ENCODE peak calls at places on chromosomes 4 and X, in five cellular contexts. One of them, this sample, is unnamed.

GRCh38 chr4:3771167-3771809 is 5.1 kb downstream of the ADRA2C start:
- DNase-seq in GM13977: no peak
- DNase-seq in neural crest cell: no peak
- DNase-seq in astrocyte of the spinal cord: no peak
- DNase-seq in activated CD8-positive, alpha-beta T cell treated with anti-CD3 and anti-CD28 coated beads for 36 hours: no peak
- DNase-seq in this sample: no peak

GRCh38 chrX:41922125-41922521 is 1.2 kb downstream of the CASK start:
- DNase-seq in activated CD8-positive, alpha-beta T cell treated with anti-CD3 and anti-CD28 coated beads for 36 hours: peak; percentile 70
- DNase-seq in neural crest cell: no peak
- DNase-seq in GM13977: no peak
- DNase-seq in astrocyte of the spinal cord: peak; percentile 16
- DNase-seq in this sample: no peak

GRCh38 chrX:76428243-76429130 is 977 bp downstream of the MAGEE1 start:
- DNase-seq in astrocyte of the spinal cord: no peak
- DNase-seq in GM13977: no peak
- DNase-seq in activated CD8-positive, alpha-beta T cell treated with anti-CD3 and anti-CD28 coated beads for 36 hours: peak; percentile 56
- DNase-seq in neural crest cell: no peak
- DNase-seq in this sample: peak; percentile 25

GRCh38 chr4:98661356-98662054 is 3.1 kb upstream of the TSPAN5 start:
- DNase-seq in neural crest cell: no peak
- DNase-seq in astrocyte of the spinal cord: no peak
- DNase-seq in activated CD8-positive, alpha-beta T cell treated with anti-CD3 and anti-CD28 coated beads for 36 hours: no peak
- DNase-seq in GM13977: no peak
- DNase-seq in this sample: no peak

GRCh38 chrX:10176121-10177003 is 19.6 kb downstream of the CLCN4 start:
- DNase-seq in neural crest cell: no peak
- DNase-seq in astrocyte of the spinal cord: no peak
- DNase-seq in GM13977: no peak
- DNase-seq in activated CD8-positive, alpha-beta T cell treated with anti-CD3 and anti-CD28 coated beads for 36 hours: no peak
- DNase-seq in this sample: no peak

GRCh38 chr4:40199999-40200880 is 3.4 kb downstream of the RHOH start:
- DNase-seq in neural crest cell: no peak
- DNase-seq in activated CD8-positive, alpha-beta T cell treated with anti-CD3 and anti-CD28 coated beads for 36 hours: peak; percentile 94
- DNase-seq in GM13977: peak; percentile 39
- DNase-seq in astrocyte of the spinal cord: peak; percentile 55
- DNase-seq in this sample: peak; percentile 40

GRCh38 chr4:153232768-153233167 is 28.5 kb downstream of the TRIM2 start:
- DNase-seq in GM13977: no peak
- DNase-seq in neural crest cell: no peak
- DNase-seq in astrocyte of the spinal cord: no peak
- DNase-seq in activated CD8-positive, alpha-beta T cell treated with anti-CD3 and anti-CD28 coated beads for 36 hours: no peak
- DNase-seq in this sample: no peak

GRCh38 chr4:101291198-101291597 is 56.1 kb downstream of the PPP3CA start:
- DNase-seq in astrocyte of the spinal cord: no peak
- DNase-seq in neural crest cell: no peak
- DNase-seq in GM13977: no peak
- DNase-seq in activated CD8-positive, alpha-beta T cell treated with anti-CD3 and anti-CD28 coated beads for 36 hours: no peak
- DNase-seq in this sample: no peak

GRCh38 chr4:56764775-56765174 is 56.7 kb downstream of the SPINK2 start:
- DNase-seq in astrocyte of the spinal cord: peak; percentile 56
- DNase-seq in neural crest cell: no peak
- DNase-seq in activated CD8-positive, alpha-beta T cell treated with anti-CD3 and anti-CD28 coated beads for 36 hours: no peak
- DNase-seq in GM13977: no peak
- DNase-seq in this sample: no peak

GRCh38 chr4:186840771-186841301 is 117.2 kb upstream of the FAT1 start:
- DNase-seq in astrocyte of the spinal cord: no peak
- DNase-seq in activated CD8-positive, alpha-beta T cell treated with anti-CD3 and anti-CD28 coated beads for 36 hours: no peak
- DNase-seq in neural crest cell: no peak
- DNase-seq in GM13977: no peak
- DNase-seq in this sample: no peak

GRCh38 chr4:145735330-145735638 is 55.3 kb downstream of the C4orf51 start:
- DNase-seq in activated CD8-positive, alpha-beta T cell treated with anti-CD3 and anti-CD28 coated beads for 36 hours: no peak
- DNase-seq in neural crest cell: no peak
- DNase-seq in GM13977: no peak
- DNase-seq in astrocyte of the spinal cord: peak; percentile 93
- DNase-seq in this sample: no peak

GRCh38 chrX:104195489-104196084 is 29.3 kb downstream of the FAM199X start:
- DNase-seq in activated CD8-positive, alpha-beta T cell treated with anti-CD3 and anti-CD28 coated beads for 36 hours: peak; percentile 2
- DNase-seq in astrocyte of the spinal cord: peak; percentile 34
- DNase-seq in GM13977: peak; percentile 40
- DNase-seq in neural crest cell: no peak
- DNase-seq in this sample: peak; percentile 34

GRCh38 chr4:167873536-167873935 is 218.8 kb upstream of the ANXA10 start:
- DNase-seq in activated CD8-positive, alpha-beta T cell treated with anti-CD3 and anti-CD28 coated beads for 36 hours: no peak
- DNase-seq in astrocyte of the spinal cord: no peak
- DNase-seq in neural crest cell: no peak
- DNase-seq in GM13977: no peak
- DNase-seq in this sample: no peak

GRCh38 chrX:11414091-11414490 is 120.9 kb downstream of the AMELX start:
- DNase-seq in GM13977: no peak
- DNase-seq in activated CD8-positive, alpha-beta T cell treated with anti-CD3 and anti-CD28 coated beads for 36 hours: no peak
- DNase-seq in neural crest cell: no peak
- DNase-seq in astrocyte of the spinal cord: no peak
- DNase-seq in this sample: no peak

GRCh38 chr4:163332526-163333405 is at the start of gene NPY1R:
- DNase-seq in activated CD8-positive, alpha-beta T cell treated with anti-CD3 and anti-CD28 coated beads for 36 hours: peak; percentile 55
- DNase-seq in neural crest cell: peak; percentile 68
- DNase-seq in GM13977: peak; percentile 71
- DNase-seq in astrocyte of the spinal cord: peak; percentile 83
- DNase-seq in this sample: peak; percentile 65

GRCh38 chr4:5908836-5909235 is 15.9 kb upstream of the CRMP1 start:
- DNase-seq in neural crest cell: no peak
- DNase-seq in activated CD8-positive, alpha-beta T cell treated with anti-CD3 and anti-CD28 coated beads for 36 hours: no peak
- DNase-seq in GM13977: no peak
- DNase-seq in astrocyte of the spinal cord: no peak
- DNase-seq in this sample: no peak

GRCh38 chr4:122542411-122543236 is 78.2 kb downstream of the IL21 start:
- DNase-seq in GM13977: peak; percentile 39
- DNase-seq in astrocyte of the spinal cord: peak; percentile 54
- DNase-seq in neural crest cell: no peak
- DNase-seq in activated CD8-positive, alpha-beta T cell treated with anti-CD3 and anti-CD28 coated beads for 36 hours: no peak
- DNase-seq in this sample: peak; percentile 47

GRCh38 chr4:57023104-57023503 is 44.4 kb downstream of the POLR2B start:
- DNase-seq in GM13977: no peak
- DNase-seq in activated CD8-positive, alpha-beta T cell treated with anti-CD3 and anti-CD28 coated beads for 36 hours: no peak
- DNase-seq in astrocyte of the spinal cord: peak; percentile 89
- DNase-seq in neural crest cell: no peak
- DNase-seq in this sample: no peak

GRCh38 chr4:42277291-42277690 is 120.0 kb upstream of the SHISA3 start:
- DNase-seq in activated CD8-positive, alpha-beta T cell treated with anti-CD3 and anti-CD28 coated beads for 36 hours: no peak
- DNase-seq in astrocyte of the spinal cord: no peak
- DNase-seq in neural crest cell: no peak
- DNase-seq in GM13977: no peak
- DNase-seq in this sample: no peak

GRCh38 chr4:150218447-150218846 is 140.2 kb downstream of the DCLK2 start:
- DNase-seq in activated CD8-positive, alpha-beta T cell treated with anti-CD3 and anti-CD28 coated beads for 36 hours: no peak
- DNase-seq in GM13977: no peak
- DNase-seq in neural crest cell: no peak
- DNase-seq in astrocyte of the spinal cord: no peak
- DNase-seq in this sample: no peak
- TF ChIP-seq CTCF in activated CD8-positive, alpha-beta T cell treated with anti-CD3 and anti-CD28 coated beads for 36 hours: no peak
- TF ChIP-seq CTCF in GM13977: no peak
- TF ChIP-seq CTCF in neural crest cell: no peak
- TF ChIP-seq CTCF in astrocyte of the spinal cord: no peak
- TF ChIP-seq CTCF in this sample: no peak

GRCh38 chrX:72296991-72297390 is 8.7 kb downstream of the CITED1 start:
- DNase-seq in GM13977: no peak
- DNase-seq in neural crest cell: no peak
- DNase-seq in astrocyte of the spinal cord: no peak
- DNase-seq in activated CD8-positive, alpha-beta T cell treated with anti-CD3 and anti-CD28 coated beads for 36 hours: no peak
- DNase-seq in this sample: no peak

GRCh38 chrX:72299891-72300630 is 5.7 kb downstream of the CITED1 start:
- DNase-seq in neural crest cell: no peak
- DNase-seq in GM13977: no peak
- DNase-seq in activated CD8-positive, alpha-beta T cell treated with anti-CD3 and anti-CD28 coated beads for 36 hours: no peak
- DNase-seq in astrocyte of the spinal cord: no peak
- DNase-seq in this sample: no peak

GRCh38 chrX:72295745-72296144 is 10.0 kb downstream of the CITED1 start:
- DNase-seq in activated CD8-positive, alpha-beta T cell treated with anti-CD3 and anti-CD28 coated beads for 36 hours: no peak
- DNase-seq in neural crest cell: no peak
- DNase-seq in GM13977: no peak
- DNase-seq in astrocyte of the spinal cord: no peak
- DNase-seq in this sample: no peak

GRCh38 chrX:72301781-72302180 is 3.9 kb downstream of the CITED1 start:
- DNase-seq in GM13977: no peak
- DNase-seq in astrocyte of the spinal cord: no peak
- DNase-seq in neural crest cell: no peak
- DNase-seq in activated CD8-positive, alpha-beta T cell treated with anti-CD3 and anti-CD28 coated beads for 36 hours: no peak
- DNase-seq in this sample: no peak

DNA sequence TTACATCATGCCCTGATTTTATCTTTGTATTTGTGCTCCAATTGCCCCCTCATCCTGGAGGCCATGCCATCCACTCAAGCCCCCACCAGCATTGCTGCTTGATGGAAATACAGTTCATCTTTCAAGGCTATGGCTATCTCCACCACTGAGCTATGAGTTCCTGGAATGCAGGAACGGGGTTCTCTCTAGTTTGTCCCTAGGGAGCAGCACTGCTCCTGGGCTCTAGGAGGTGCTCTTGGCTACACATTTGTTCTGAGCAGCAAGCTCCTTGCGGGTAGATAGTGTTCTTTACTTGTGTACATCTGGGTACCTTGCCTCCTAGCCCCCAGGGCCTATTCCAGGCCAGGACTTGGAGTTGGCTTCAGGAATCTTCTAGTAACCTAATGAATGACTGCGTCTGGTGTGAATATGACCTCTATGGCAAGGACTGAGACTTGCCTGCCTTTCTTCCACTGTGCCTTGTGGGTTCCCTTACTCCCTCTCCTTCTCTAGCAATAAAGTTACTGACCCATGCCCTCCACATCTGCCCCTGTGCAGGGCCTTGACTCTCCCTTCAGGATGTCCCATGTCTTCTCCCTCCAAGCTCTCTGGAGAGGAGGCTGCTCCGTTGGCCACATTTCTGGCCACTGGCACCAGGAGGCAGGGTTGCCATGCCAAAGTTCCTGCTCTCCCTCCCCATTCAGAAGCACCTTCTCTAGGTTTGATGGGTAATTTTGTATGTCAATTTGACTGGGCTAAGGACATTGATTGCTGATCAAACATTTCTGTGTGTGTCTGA is 7.6 kb downstream of the CITED1 start:
- DNase-seq in GM13977: no peak
- DNase-seq in neural crest cell: no peak
- DNase-seq in activated CD8-positive, alpha-beta T cell treated with anti-CD3 and anti-CD28 coated beads for 36 hours: peak; percentile 14
- DNase-seq in astrocyte of the spinal cord: no peak
- DNase-seq in this sample: peak; percentile 36
- TF ChIP-seq CTCF in GM13977: peak; percentile 59
- TF ChIP-seq CTCF in neural crest cell: peak; percentile 28
- TF ChIP-seq CTCF in activated CD8-positive, alpha-beta T cell treated with anti-CD3 and anti-CD28 coated beads for 36 hours: no peak
- TF ChIP-seq CTCF in astrocyte of the spinal cord: peak; percentile 40
- TF ChIP-seq CTCF in this sample: no peak

DNA sequence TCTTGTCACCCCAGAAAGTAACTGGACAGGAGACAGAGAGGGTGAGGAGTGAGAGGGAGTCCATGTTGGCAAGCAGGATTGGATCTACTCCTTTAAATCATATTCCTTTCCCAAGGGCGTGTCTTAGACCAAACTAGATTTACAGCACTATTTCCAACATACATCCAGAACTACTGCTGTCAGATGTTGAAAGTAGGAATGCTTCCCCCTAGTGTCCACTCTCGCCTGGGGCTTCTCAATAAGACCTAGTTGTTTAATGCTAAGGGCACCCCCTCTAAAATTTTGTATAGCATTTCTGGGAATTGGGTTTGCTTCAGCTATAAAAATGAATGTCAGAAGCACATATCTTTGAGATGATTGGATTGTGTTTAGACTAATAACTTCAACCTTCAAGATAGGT is 13.3 kb downstream of the OFD1 start:
- DNase-seq in activated CD8-positive, alpha-beta T cell treated with anti-CD3 and anti-CD28 coated beads for 36 hours: peak; percentile 53
- DNase-seq in GM13977: no peak
- DNase-seq in astrocyte of the spinal cord: peak; percentile 68
- DNase-seq in neural crest cell: no peak
- DNase-seq in this sample: no peak
- TF ChIP-seq CTCF in activated CD8-positive, alpha-beta T cell treated with anti-CD3 and anti-CD28 coated beads for 36 hours: no peak
- TF ChIP-seq CTCF in GM13977: peak; percentile 49
- TF ChIP-seq CTCF in astrocyte of the spinal cord: peak; percentile 67
- TF ChIP-seq CTCF in neural crest cell: peak; percentile 55
- TF ChIP-seq CTCF in this sample: no peak

GRCh38 chrX:16804923-16805464 is 18.7 kb downstream of the TXLNG start:
- DNase-seq in GM13977: no peak
- DNase-seq in neural crest cell: no peak
- DNase-seq in activated CD8-positive, alpha-beta T cell treated with anti-CD3 and anti-CD28 coated beads for 36 hours: no peak
- DNase-seq in astrocyte of the spinal cord: no peak
- DNase-seq in this sample: no peak

GRCh38 chrX:16807976-16808542 is 21.8 kb downstream of the TXLNG start:
- DNase-seq in GM13977: no peak
- DNase-seq in astrocyte of the spinal cord: peak; percentile 40
- DNase-seq in neural crest cell: no peak
- DNase-seq in activated CD8-positive, alpha-beta T cell treated with anti-CD3 and anti-CD28 coated beads for 36 hours: no peak
- DNase-seq in this sample: no peak

DNA sequence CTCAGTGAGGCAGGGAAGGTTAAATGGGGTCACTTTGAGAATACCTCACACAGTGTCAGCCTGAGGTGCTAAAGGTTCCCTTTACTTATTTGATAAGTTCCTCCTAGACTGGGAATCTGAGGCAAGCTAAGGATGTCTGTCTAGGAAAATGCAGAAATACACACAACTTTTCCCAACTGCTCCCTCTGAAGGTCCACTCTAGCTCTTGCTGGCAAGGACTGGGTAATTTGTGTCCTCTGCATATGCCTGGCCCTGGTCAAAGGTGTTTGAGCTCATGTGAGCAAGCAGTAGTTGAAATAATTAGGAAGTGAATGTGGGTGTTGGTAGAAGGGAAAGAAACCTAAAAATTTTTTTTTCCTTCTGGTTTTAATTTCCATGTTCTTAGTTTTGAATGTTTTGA is 21.3 kb downstream of the TXLNG start:
- DNase-seq in astrocyte of the spinal cord: peak; percentile 55
- DNase-seq in neural crest cell: no peak
- DNase-seq in GM13977: no peak
- DNase-seq in activated CD8-positive, alpha-beta T cell treated with anti-CD3 and anti-CD28 coated beads for 36 hours: no peak
- DNase-seq in this sample: no peak
- TF ChIP-seq CTCF in astrocyte of the spinal cord: peak; percentile 70
- TF ChIP-seq CTCF in neural crest cell: peak; percentile 50
- TF ChIP-seq CTCF in GM13977: no peak
- TF ChIP-seq CTCF in activated CD8-positive, alpha-beta T cell treated with anti-CD3 and anti-CD28 coated beads for 36 hours: no peak
- TF ChIP-seq CTCF in this sample: no peak

GRCh38 chr4:1285790-1286553 is 3.7 kb upstream of the MAEA start:
- DNase-seq in activated CD8-positive, alpha-beta T cell treated with anti-CD3 and anti-CD28 coated beads for 36 hours: peak; percentile 78
- DNase-seq in GM13977: peak; percentile 44
- DNase-seq in neural crest cell: no peak
- DNase-seq in astrocyte of the spinal cord: no peak
- DNase-seq in this sample: no peak
- TF ChIP-seq CTCF in activated CD8-positive, alpha-beta T cell treated with anti-CD3 and anti-CD28 coated beads for 36 hours: peak; percentile 39
- TF ChIP-seq CTCF in GM13977: peak; percentile 37
- TF ChIP-seq CTCF in neural crest cell: no peak
- TF ChIP-seq CTCF in astrocyte of the spinal cord: no peak
- TF ChIP-seq CTCF in this sample: no peak